ENCODE peak calls at places on chromosome 15, in eight cellular contexts. One of them, this sample, is unnamed.

GRCh38 chr15:33242165-33242564 is 47.7 kb upstream of the FMN1 start:
- DNase-seq in PC-3: peak
- DNase-seq in OCI-LY7: no peak
- DNase-seq in HL-60: no peak
- DNase-seq in omental fat pad: no peak
- DNase-seq in heart left ventricle: no peak
- DNase-seq in progenitor cell of endocrine pancreas: no peak
- DNase-seq in foreskin keratinocyte: peak
- DNase-seq in this sample: no peak

GRCh38 chr15:85504739-85505676 is 124.6 kb downstream of the AKAP13 start:
- DNase-seq in PC-3: peak
- DNase-seq in OCI-LY7: peak
- DNase-seq in HL-60: peak
- DNase-seq in omental fat pad: no peak
- DNase-seq in heart left ventricle: no peak
- DNase-seq in progenitor cell of endocrine pancreas: no peak
- DNase-seq in foreskin keratinocyte: no peak
- DNase-seq in this sample: peak

GRCh38 chr15:74733269-74733668 is 7.9 kb upstream of the CYP1A1 start:
- DNase-seq in PC-3: no peak
- DNase-seq in OCI-LY7: no peak
- DNase-seq in HL-60: no peak
- DNase-seq in omental fat pad: no peak
- DNase-seq in heart left ventricle: no peak
- DNase-seq in progenitor cell of endocrine pancreas: no peak
- DNase-seq in foreskin keratinocyte: no peak
- DNase-seq in this sample: no peak

GRCh38 chr15:83653639-83654378 is at the start of gene ADAMTSL3:
- DNase-seq in PC-3: peak
- DNase-seq in OCI-LY7: no peak
- DNase-seq in HL-60: no peak
- DNase-seq in omental fat pad: no peak
- DNase-seq in heart left ventricle: peak
- DNase-seq in progenitor cell of endocrine pancreas: peak
- DNase-seq in foreskin keratinocyte: no peak
- DNase-seq in this sample: no peak

GRCh38 chr15:29740692-29741311 is 81.5 kb downstream of the TJP1 start:
- DNase-seq in PC-3: peak
- DNase-seq in OCI-LY7: peak
- DNase-seq in HL-60: no peak
- DNase-seq in omental fat pad: no peak
- DNase-seq in heart left ventricle: no peak
- DNase-seq in progenitor cell of endocrine pancreas: no peak
- DNase-seq in foreskin keratinocyte: no peak
- DNase-seq in this sample: no peak

GRCh38 chr15:69388259-69388658 is 25.9 kb upstream of the KIF23 start:
- DNase-seq in PC-3: peak
- DNase-seq in OCI-LY7: no peak
- DNase-seq in HL-60: no peak
- DNase-seq in omental fat pad: no peak
- DNase-seq in heart left ventricle: peak
- DNase-seq in progenitor cell of endocrine pancreas: no peak
- DNase-seq in foreskin keratinocyte: no peak
- DNase-seq in this sample: no peak

GRCh38 chr15:75138016-75138999 is 63.4 kb upstream of the C15orf39 start:
- DNase-seq in PC-3: no peak
- DNase-seq in OCI-LY7: no peak
- DNase-seq in HL-60: no peak
- DNase-seq in omental fat pad: no peak
- DNase-seq in heart left ventricle: no peak
- DNase-seq in progenitor cell of endocrine pancreas: no peak
- DNase-seq in foreskin keratinocyte: no peak
- DNase-seq in this sample: no peak

GRCh38 chr15:90497912-90498311 is 31.8 kb upstream of the CRTC3 start:
- DNase-seq in PC-3: peak
- DNase-seq in OCI-LY7: no peak
- DNase-seq in HL-60: no peak
- DNase-seq in omental fat pad: no peak
- DNase-seq in heart left ventricle: no peak
- DNase-seq in progenitor cell of endocrine pancreas: no peak
- DNase-seq in foreskin keratinocyte: no peak
- DNase-seq in this sample: no peak

GRCh38 chr15:93467327-93467726 is 378.3 kb upstream of the RGMA start:
- DNase-seq in PC-3: no peak
- DNase-seq in OCI-LY7: no peak
- DNase-seq in HL-60: no peak
- DNase-seq in omental fat pad: peak
- DNase-seq in heart left ventricle: peak
- DNase-seq in progenitor cell of endocrine pancreas: no peak
- DNase-seq in foreskin keratinocyte: peak
- DNase-seq in this sample: no peak

GRCh38 chr15:95520511-95520910 is 810.0 kb upstream of the NR2F2 start:
- DNase-seq in PC-3: no peak
- DNase-seq in OCI-LY7: no peak
- DNase-seq in HL-60: no peak
- DNase-seq in omental fat pad: no peak
- DNase-seq in heart left ventricle: no peak
- DNase-seq in progenitor cell of endocrine pancreas: no peak
- DNase-seq in foreskin keratinocyte: peak
- DNase-seq in this sample: no peak

GRCh38 chr15:38440353-38441129 is 13.4 kb upstream of the FAM98B start:
- DNase-seq in PC-3: peak
- DNase-seq in OCI-LY7: peak
- DNase-seq in HL-60: peak
- DNase-seq in omental fat pad: no peak
- DNase-seq in heart left ventricle: no peak
- DNase-seq in progenitor cell of endocrine pancreas: peak
- DNase-seq in foreskin keratinocyte: peak
- DNase-seq in this sample: peak

GRCh38 chr15:63035977-63036376 is 6.6 kb upstream of the TPM1 start:
- DNase-seq in PC-3: no peak
- DNase-seq in OCI-LY7: no peak
- DNase-seq in HL-60: no peak
- DNase-seq in omental fat pad: no peak
- DNase-seq in heart left ventricle: no peak
- DNase-seq in progenitor cell of endocrine pancreas: no peak
- DNase-seq in foreskin keratinocyte: no peak
- DNase-seq in this sample: no peak

GRCh38 chr15:27677951-27678350 is 421.2 kb downstream of the OCA2 start:
- DNase-seq in PC-3: no peak
- DNase-seq in OCI-LY7: no peak
- DNase-seq in HL-60: no peak
- DNase-seq in omental fat pad: no peak
- DNase-seq in heart left ventricle: no peak
- DNase-seq in progenitor cell of endocrine pancreas: no peak
- DNase-seq in foreskin keratinocyte: no peak
- DNase-seq in this sample: no peak

GRCh38 chr15:66707310-66708160 is 5.5 kb downstream of the SMAD6 start:
- DNase-seq in PC-3: no peak
- DNase-seq in OCI-LY7: no peak
- DNase-seq in HL-60: no peak
- DNase-seq in omental fat pad: no peak
- DNase-seq in heart left ventricle: no peak
- DNase-seq in progenitor cell of endocrine pancreas: peak
- DNase-seq in foreskin keratinocyte: no peak
- DNase-seq in this sample: no peak
- TF ChIP-seq CTCF in PC-3: no peak
- TF ChIP-seq CTCF in OCI-LY7: no peak
- TF ChIP-seq CTCF in HL-60: no peak
- TF ChIP-seq CTCF in omental fat pad: no peak
- TF ChIP-seq CTCF in heart left ventricle: no peak
- TF ChIP-seq CTCF in progenitor cell of endocrine pancreas: peak
- TF ChIP-seq CTCF in foreskin keratinocyte: peak
- TF ChIP-seq CTCF in this sample: peak

GRCh38 chr15:41827290-41827879 is 507 bp upstream of the JMJD7 start:
- DNase-seq in PC-3: no peak
- DNase-seq in OCI-LY7: peak
- DNase-seq in HL-60: no peak
- DNase-seq in omental fat pad: no peak
- DNase-seq in heart left ventricle: no peak
- DNase-seq in progenitor cell of endocrine pancreas: no peak
- DNase-seq in foreskin keratinocyte: no peak
- DNase-seq in this sample: no peak
- TF ChIP-seq CTCF in PC-3: no peak
- TF ChIP-seq CTCF in OCI-LY7: peak
- TF ChIP-seq CTCF in HL-60: no peak
- TF ChIP-seq CTCF in omental fat pad: no peak
- TF ChIP-seq CTCF in heart left ventricle: no peak
- TF ChIP-seq CTCF in progenitor cell of endocrine pancreas: peak
- TF ChIP-seq CTCF in foreskin keratinocyte: peak
- TF ChIP-seq CTCF in this sample: no peak

GRCh38 chr15:82105458-82106205 is 59.8 kb upstream of the MEX3B start:
- DNase-seq in PC-3: peak
- DNase-seq in OCI-LY7: no peak
- DNase-seq in HL-60: no peak
- DNase-seq in omental fat pad: no peak
- DNase-seq in heart left ventricle: no peak
- DNase-seq in progenitor cell of endocrine pancreas: no peak
- DNase-seq in foreskin keratinocyte: peak
- DNase-seq in this sample: no peak
- TF ChIP-seq CTCF in PC-3: peak
- TF ChIP-seq CTCF in OCI-LY7: no peak
- TF ChIP-seq CTCF in HL-60: no peak
- TF ChIP-seq CTCF in omental fat pad: no peak
- TF ChIP-seq CTCF in heart left ventricle: no peak
- TF ChIP-seq CTCF in progenitor cell of endocrine pancreas: no peak
- TF ChIP-seq CTCF in foreskin keratinocyte: peak
- TF ChIP-seq CTCF in this sample: no peak

DNA sequence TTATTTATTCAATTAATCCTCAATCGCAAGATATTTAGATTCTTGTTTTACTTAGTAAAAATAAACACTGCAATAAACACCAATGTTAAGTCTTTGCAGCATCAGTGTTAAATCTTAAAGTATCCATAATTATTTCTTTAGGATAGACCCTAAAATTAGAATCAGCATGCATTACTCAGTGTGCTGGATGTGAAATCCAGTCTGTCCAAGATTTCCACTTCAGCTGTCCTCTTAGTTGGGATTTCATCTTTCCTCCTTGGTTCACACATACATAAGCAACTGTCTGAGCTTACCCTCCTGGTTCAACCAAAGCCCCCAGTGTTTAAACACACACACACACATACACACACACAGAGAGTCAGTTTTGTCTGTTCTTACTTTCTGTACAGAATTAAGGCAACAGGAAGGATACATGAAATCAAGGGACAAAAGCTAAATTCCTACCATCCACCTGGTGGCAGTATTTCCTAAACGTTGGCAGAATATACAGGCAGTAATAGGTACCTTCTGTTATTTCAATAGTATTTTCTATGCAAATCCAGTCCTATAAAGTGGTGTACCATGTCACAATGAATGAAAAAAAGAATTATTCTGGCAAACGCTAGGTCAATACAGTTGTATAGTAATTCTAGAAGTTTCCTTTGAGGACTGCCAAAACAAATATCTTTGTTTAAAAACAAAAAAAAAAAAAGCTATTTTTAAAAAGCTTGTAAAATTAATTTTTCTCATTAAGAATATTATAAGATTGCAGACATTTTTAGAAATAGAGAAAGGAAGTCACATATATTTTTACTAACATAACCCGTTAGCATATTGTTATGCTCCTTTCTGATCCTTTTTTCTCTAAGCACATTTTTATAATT is 27.3 kb upstream of the DMXL2 start:
- DNase-seq in PC-3: peak
- DNase-seq in OCI-LY7: peak
- DNase-seq in HL-60: peak
- DNase-seq in omental fat pad: no peak
- DNase-seq in heart left ventricle: no peak
- DNase-seq in progenitor cell of endocrine pancreas: peak
- DNase-seq in foreskin keratinocyte: peak
- DNase-seq in this sample: peak
- TF ChIP-seq CTCF in PC-3: peak
- TF ChIP-seq CTCF in OCI-LY7: peak
- TF ChIP-seq CTCF in HL-60: peak
- TF ChIP-seq CTCF in omental fat pad: no peak
- TF ChIP-seq CTCF in heart left ventricle: peak
- TF ChIP-seq CTCF in progenitor cell of endocrine pancreas: peak
- TF ChIP-seq CTCF in foreskin keratinocyte: peak
- TF ChIP-seq CTCF in this sample: peak

GRCh38 chr15:26037369-26037768 is 174.2 kb upstream of the ATP10A start:
- DNase-seq in PC-3: peak
- DNase-seq in OCI-LY7: no peak
- DNase-seq in HL-60: no peak
- DNase-seq in omental fat pad: no peak
- DNase-seq in heart left ventricle: no peak
- DNase-seq in progenitor cell of endocrine pancreas: no peak
- DNase-seq in foreskin keratinocyte: no peak
- DNase-seq in this sample: no peak
- TF ChIP-seq CTCF in PC-3: peak
- TF ChIP-seq CTCF in OCI-LY7: no peak
- TF ChIP-seq CTCF in HL-60: no peak
- TF ChIP-seq CTCF in omental fat pad: no peak
- TF ChIP-seq CTCF in heart left ventricle: no peak
- TF ChIP-seq CTCF in progenitor cell of endocrine pancreas: no peak
- TF ChIP-seq CTCF in foreskin keratinocyte: peak
- TF ChIP-seq CTCF in this sample: no peak

GRCh38 chr15:39801641-39802309 is 19.1 kb upstream of the FSIP1 start:
- DNase-seq in PC-3: peak
- DNase-seq in OCI-LY7: peak
- DNase-seq in HL-60: peak
- DNase-seq in omental fat pad: no peak
- DNase-seq in heart left ventricle: no peak
- DNase-seq in progenitor cell of endocrine pancreas: no peak
- DNase-seq in foreskin keratinocyte: no peak
- DNase-seq in this sample: peak
- TF ChIP-seq CTCF in PC-3: peak
- TF ChIP-seq CTCF in OCI-LY7: peak
- TF ChIP-seq CTCF in HL-60: peak
- TF ChIP-seq CTCF in omental fat pad: no peak
- TF ChIP-seq CTCF in heart left ventricle: peak
- TF ChIP-seq CTCF in progenitor cell of endocrine pancreas: peak
- TF ChIP-seq CTCF in foreskin keratinocyte: peak
- TF ChIP-seq CTCF in this sample: peak

GRCh38 chr15:64653757-64654156 is 121.6 kb downstream of the RBPMS2 start:
- DNase-seq in PC-3: peak
- DNase-seq in OCI-LY7: peak
- DNase-seq in HL-60: no peak
- DNase-seq in omental fat pad: no peak
- DNase-seq in heart left ventricle: no peak
- DNase-seq in progenitor cell of endocrine pancreas: no peak
- DNase-seq in foreskin keratinocyte: no peak
- DNase-seq in this sample: no peak
- TF ChIP-seq CTCF in PC-3: peak
- TF ChIP-seq CTCF in OCI-LY7: peak
- TF ChIP-seq CTCF in HL-60: no peak
- TF ChIP-seq CTCF in omental fat pad: no peak
- TF ChIP-seq CTCF in heart left ventricle: peak
- TF ChIP-seq CTCF in progenitor cell of endocrine pancreas: peak
- TF ChIP-seq CTCF in foreskin keratinocyte: peak
- TF ChIP-seq CTCF in this sample: peak

This sample was measured in HCT116.